ENCODE peak calls at places on chromosomes 11 and 22, in four cellular contexts. O is H9, T is IMR-90, K is trophoblast cell. L is an unnamed sample.

GRCh38 chr11:61828629-61829407 is 718 bp downstream of the FADS2 start:
- DNase-seq in O (peak), T (no peak), K (peak), L (peak)

GRCh38 chr11:47163198-47163597 is 13.5 kb downstream of the ARFGAP2 start:
- DNase-seq in O (no peak), T (no peak), K (no peak), L (no peak)

GRCh38 chr11:96149743-96150555 is 193.0 kb downstream of the MAML2 start:
- DNase-seq in O (no peak), T (peak), K (no peak), L (no peak)

GRCh38 chr11:88404932-88405710 is 67.6 kb upstream of the CTSC start:
- DNase-seq in O (no peak), T (no peak), K (no peak), L (no peak)

GRCh38 chr11:88313441-88313840 is 24.1 kb downstream of the CTSC start:
- DNase-seq in O (no peak), T (peak), K (no peak), L (no peak)

GRCh38 chr11:116062526-116063171 is 558.4 kb upstream of the CADM1 start:
- DNase-seq in O (no peak), T (no peak), K (no peak), L (no peak)

GRCh38 chr22:43449205-43449830 is 37.5 kb downstream of the MPPED1 start:
- DNase-seq in O (peak), T (no peak), K (no peak), L (peak)

GRCh38 chr11:1049911-1050580 is 13.5 kb upstream of the MUC6 start:
- DNase-seq in O (no peak), T (no peak), K (no peak), L (no peak)

GRCh38 chr11:1542267-1542666 is 29.8 kb downstream of the DUSP8 start:
- DNase-seq in O (no peak), T (no peak), K (no peak), L (no peak)

GRCh38 chr11:62337682-62338181 is 484 bp downstream of the ASRGL1 start:
- DNase-seq in O (peak), T (no peak), K (no peak), L (peak)

GRCh38 chr22:45771057-45771456 is 99.4 kb downstream of the ATXN10 start:
- DNase-seq in O (no peak), T (no peak), K (no peak), L (no peak)

GRCh38 chr22:47337161-47337621 is 574.7 kb downstream of the TBC1D22A start:
- DNase-seq in O (no peak), T (peak), K (no peak), L (no peak)

GRCh38 chr11:39678996-39679395 is 1780.5 kb downstream of the LRRC4C start:
- DNase-seq in O (no peak), T (no peak), K (no peak), L (no peak)

GRCh38 chr22:24693359-24693758 is 81.2 kb downstream of the PIWIL3 start:
- DNase-seq in O (no peak), T (peak), K (no peak), L (no peak)

GRCh38 chr11:72703281-72704008 is 29.2 kb upstream of the PDE2A start:
- DNase-seq in O (no peak), T (peak), K (no peak), L (no peak)

GRCh38 chr11:17578296-17578695 is 31.2 kb downstream of the OTOG start:
- DNase-seq in O (peak), T (no peak), K (no peak), L (no peak)

GRCh38 chr22:31350410-31350863 is 4.3 kb upstream of the PATZ1 start:
- DNase-seq in O (no peak), T (no peak), K (no peak), L (peak)

GRCh38 chr11:24406980-24407379 is 89.9 kb upstream of the LUZP2 start:
- DNase-seq in O (no peak), T (no peak), K (no peak), L (no peak)

GRCh38 chr11:116694815-116695590 is 77.8 kb downstream of the BUD13 start:
- DNase-seq in O (no peak), T (no peak), K (no peak), L (no peak)

GRCh38 chr22:31650391-31650790 is 11.6 kb downstream of the PISD start:
- DNase-seq in O (no peak), T (peak), K (peak), L (peak)

GRCh38 chr22:20990184-20991180 is 8.4 kb downstream of the LZTR1 start:
- DNase-seq in O (no peak), T (no peak), K (no peak), L (no peak)
- H3K23ac ChIP-seq in O (no peak), T (no peak), K (no peak), L (no peak)

GRCh38 chr11:63814383-63814736 is 1.1 kb downstream of the SPINDOC start:
- DNase-seq in O (no peak), T (no peak), K (no peak), L (no peak)
- H3K18ac ChIP-seq in O (no peak), T (no peak), K (peak), L (peak)

GRCh38 chr11:10898763-10899541 is 41.1 kb upstream of the ZBED5 start:
- DNase-seq in O (no peak), T (no peak), K (no peak), L (no peak)
- H3K4me2 ChIP-seq in O (no peak), T (peak), K (peak), L (no peak)

DNA sequence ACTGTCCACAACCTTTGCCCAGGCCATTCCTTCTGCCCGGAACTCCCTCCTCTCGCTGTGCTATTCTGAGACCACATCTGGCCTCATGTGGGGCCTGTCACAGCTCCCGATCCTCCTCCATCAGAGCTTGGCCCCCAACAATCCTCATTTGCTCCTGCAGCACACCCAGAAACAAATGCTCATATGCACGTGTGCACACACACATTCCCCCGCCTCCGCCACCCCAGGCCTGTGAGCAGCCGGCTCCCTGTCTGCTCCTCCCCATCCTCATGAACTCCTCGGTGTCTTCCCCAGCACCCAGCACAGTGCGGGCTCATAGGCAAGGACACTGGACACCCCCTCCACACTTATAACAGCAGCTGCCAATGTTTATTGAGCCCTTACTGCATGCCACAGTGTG is 29.7 kb upstream of the PICK1 start:
- DNase-seq in O (no peak), T (no peak), K (no peak), L (no peak)
- H3K23ac ChIP-seq in O (no peak), T (no peak), K (no peak), L (no peak)

DNA sequence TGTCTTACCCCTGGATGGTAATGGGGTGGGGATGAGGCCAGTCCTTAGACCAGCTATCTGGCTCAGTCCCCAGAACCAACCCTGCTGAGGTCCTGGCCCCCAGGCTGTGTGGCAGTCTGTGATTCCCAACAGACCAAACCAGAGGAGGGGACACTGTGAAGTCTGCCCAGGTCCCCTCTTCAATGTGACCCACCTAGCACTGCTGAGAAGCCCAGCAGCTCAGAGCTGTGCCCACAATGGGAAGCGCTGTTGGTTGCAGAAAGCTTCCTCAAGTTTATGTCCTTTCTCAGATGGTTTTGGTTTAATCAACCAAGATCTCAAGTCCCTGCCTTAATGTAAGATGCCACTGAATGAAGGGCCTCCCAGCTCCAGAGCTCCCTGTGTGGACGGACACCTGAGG is 114.7 kb upstream of the IGLL5 start:
- DNase-seq in O (no peak), T (no peak), K (no peak), L (no peak)
- H3K18ac ChIP-seq in O (no peak), T (no peak), K (no peak), L (no peak)

GRCh38 chr11:79308429-79308828 is 132.4 kb downstream of the TENM4 start:
- DNase-seq in O (no peak), T (no peak), K (no peak), L (no peak)

GRCh38 chr11:79309402-79309801 is 131.4 kb downstream of the TENM4 start:
- DNase-seq in O (no peak), T (peak), K (no peak), L (peak)

GRCh38 chr11:79304599-79305212 is 136.1 kb downstream of the TENM4 start:
- DNase-seq in O (no peak), T (no peak), K (no peak), L (no peak)
- H3K4me2 ChIP-seq in O (no peak), T (peak), K (no peak), L (no peak)

GRCh38 chr11:112029460-112029859 is 4.3 kb downstream of the DLAT start:
- DNase-seq in O (no peak), T (no peak), K (no peak), L (no peak)
- H3K23ac ChIP-seq in O (no peak), T (no peak), K (no peak), L (no peak)